ENCODE peak calls at places on chromosomes 11 and 22, in ten cellular contexts. One of them, this sample, is unnamed.

GRCh38 chr22:44342347-44342956 is 29.7 kb upstream of the SHISAL1 start:
- DNase-seq in SHP77: no peak
- DNase-seq in choroid plexus epithelial cell: no peak
- DNase-seq in GM23338: no peak
- DNase-seq in GOT3: no peak
- DNase-seq in NCI-H526 treated with DMSO at 0.1 percent for 48 hours: no peak
- DNase-seq in activated naive CD4-positive, alpha-beta T cell: no peak
- DNase-seq in EL: no peak
- DNase-seq in AG08395: no peak
- DNase-seq in kidney glomerular epithelial cell: no peak
- DNase-seq in this sample: no peak

GRCh38 chr11:71400216-71400615 is 48.0 kb downstream of the DHCR7 start:
- DNase-seq in GM23338: no peak
- DNase-seq in EL: no peak
- DNase-seq in AG08395: no peak
- DNase-seq in kidney glomerular epithelial cell: no peak
- DNase-seq in NCI-H526 treated with DMSO at 0.1 percent for 48 hours: no peak
- DNase-seq in SHP77: no peak
- DNase-seq in choroid plexus epithelial cell: no peak
- DNase-seq in GOT3: no peak
- DNase-seq in activated naive CD4-positive, alpha-beta T cell: no peak
- DNase-seq in this sample: no peak

GRCh38 chr11:124752471-124753100 is 531 bp upstream of the VSIG2 start:
- DNase-seq in activated naive CD4-positive, alpha-beta T cell: no peak
- DNase-seq in kidney glomerular epithelial cell: no peak
- DNase-seq in EL: no peak
- DNase-seq in choroid plexus epithelial cell: no peak
- DNase-seq in GM23338: peak
- DNase-seq in SHP77: no peak
- DNase-seq in AG08395: no peak
- DNase-seq in GOT3: no peak
- DNase-seq in NCI-H526 treated with DMSO at 0.1 percent for 48 hours: no peak
- DNase-seq in this sample: no peak

GRCh38 chr22:47782461-47783075 is 1020.1 kb downstream of the TBC1D22A start:
- DNase-seq in SHP77: no peak
- DNase-seq in kidney glomerular epithelial cell: no peak
- DNase-seq in GOT3: no peak
- DNase-seq in choroid plexus epithelial cell: no peak
- DNase-seq in activated naive CD4-positive, alpha-beta T cell: no peak
- DNase-seq in NCI-H526 treated with DMSO at 0.1 percent for 48 hours: no peak
- DNase-seq in AG08395: no peak
- DNase-seq in EL: no peak
- DNase-seq in GM23338: no peak
- DNase-seq in this sample: no peak

GRCh38 chr11:27124514-27125264 is 84.1 kb downstream of the BBOX1 start:
- DNase-seq in kidney glomerular epithelial cell: peak
- DNase-seq in AG08395: peak
- DNase-seq in choroid plexus epithelial cell: peak
- DNase-seq in SHP77: no peak
- DNase-seq in NCI-H526 treated with DMSO at 0.1 percent for 48 hours: peak
- DNase-seq in activated naive CD4-positive, alpha-beta T cell: no peak
- DNase-seq in EL: peak
- DNase-seq in GOT3: no peak
- DNase-seq in GM23338: no peak
- DNase-seq in this sample: no peak

GRCh38 chr11:70740475-70740825 is 342.1 kb downstream of the CTTN start:
- DNase-seq in AG08395: no peak
- DNase-seq in activated naive CD4-positive, alpha-beta T cell: no peak
- DNase-seq in choroid plexus epithelial cell: no peak
- DNase-seq in SHP77: no peak
- DNase-seq in GOT3: no peak
- DNase-seq in NCI-H526 treated with DMSO at 0.1 percent for 48 hours: no peak
- DNase-seq in kidney glomerular epithelial cell: peak
- DNase-seq in EL: no peak
- DNase-seq in GM23338: no peak
- DNase-seq in this sample: peak

GRCh38 chr11:9573054-9573774 is at the start of gene WEE1:
- DNase-seq in AG08395: peak
- DNase-seq in choroid plexus epithelial cell: peak
- DNase-seq in kidney glomerular epithelial cell: peak
- DNase-seq in GM23338: peak
- DNase-seq in SHP77: peak
- DNase-seq in activated naive CD4-positive, alpha-beta T cell: peak
- DNase-seq in NCI-H526 treated with DMSO at 0.1 percent for 48 hours: peak
- DNase-seq in EL: peak
- DNase-seq in GOT3: peak
- DNase-seq in this sample: peak

GRCh38 chr22:45344339-45344738 is 34.6 kb downstream of the FAM118A start:
- DNase-seq in EL: no peak
- DNase-seq in choroid plexus epithelial cell: peak
- DNase-seq in kidney glomerular epithelial cell: no peak
- DNase-seq in SHP77: no peak
- DNase-seq in AG08395: peak
- DNase-seq in NCI-H526 treated with DMSO at 0.1 percent for 48 hours: no peak
- DNase-seq in GM23338: peak
- DNase-seq in activated naive CD4-positive, alpha-beta T cell: no peak
- DNase-seq in GOT3: no peak
- DNase-seq in this sample: peak

This sample was measured in Daoy.